ENCODE peak calls at places on chromosomes 3 and 15, in seven cellular contexts. B is OCI-LY7, Q is neural progenitor cell, C is MM.1S, R is SK-N-SH, K is hepatocyte, S is HCT116. T is an unnamed sample.

GRCh38 chr15:77901251-77901881 is 176.1 kb downstream of the TBC1D2B start:
- DNase-seq in Q (no peak), K (no peak), C (no peak), S (no peak), B (no peak), R (no peak), T (no peak)

GRCh38 chr3:41369838-41370237 is 170.5 kb downstream of the CTNNB1 start:
- DNase-seq in S (no peak), C (no peak), Q (no peak), R (peak), B (no peak), K (no peak), T (peak)

GRCh38 chr15:57285386-57285785 is 90.9 kb upstream of the CGNL1 start:
- DNase-seq in K (no peak), B (no peak), Q (no peak), R (no peak), S (no peak), C (no peak), T (no peak)

GRCh38 chr3:174162550-174162949 is 696.6 kb upstream of the NAALADL2 start:
- DNase-seq in S (no peak), C (no peak), R (no peak), K (no peak), B (no peak), Q (no peak), T (peak)

GRCh38 chr15:80777137-80777536 is 2.0 kb upstream of the CEMIP start:
- DNase-seq in Q (no peak), R (no peak), K (peak), C (no peak), S (no peak), B (no peak), T (peak)

GRCh38 chr3:2090512-2090911 is 8.2 kb upstream of the CNTN4 start:
- DNase-seq in C (peak), Q (no peak), S (no peak), B (no peak), K (peak), R (no peak), T (no peak)

GRCh38 chr3:12833226-12834161 is 7.9 kb downstream of the RPL32 start:
- DNase-seq in B (no peak), C (no peak), K (no peak), Q (no peak), R (no peak), S (no peak), T (no peak)

GRCh38 chr3:178385280-178385952 is 150.8 kb upstream of the KCNMB2 start:
- DNase-seq in R (peak), Q (peak), C (peak), K (peak), S (peak), B (peak), T (peak)

GRCh38 chr3:15952543-15953175 is 154.9 kb upstream of the ANKRD28 start:
- DNase-seq in R (no peak), S (no peak), K (no peak), C (no peak), Q (no peak), B (no peak), T (peak)

GRCh38 chr3:55936549-55937052 is 449.5 kb upstream of the WNT5A start:
- DNase-seq in R (no peak), K (no peak), Q (no peak), S (no peak), C (no peak), B (no peak), T (no peak)

GRCh38 chr3:10901293-10902010 is 85.4 kb downstream of the SLC6A11 start:
- DNase-seq in C (no peak), Q (no peak), R (no peak), B (no peak), S (no peak), K (no peak), T (no peak)

GRCh38 chr3:167728176-167728575 is 6.5 kb downstream of the PDCD10 start:
- DNase-seq in B (no peak), R (no peak), S (no peak), Q (no peak), K (peak), C (no peak), T (peak)

GRCh38 chr15:94840794-94841587 is 609.6 kb downstream of the MCTP2 start:
- DNase-seq in B (no peak), S (no peak), R (no peak), Q (no peak), K (peak), C (no peak), T (peak)

GRCh38 chr3:152307829-152308474 is 39.2 kb downstream of the MBNL1 start:
- DNase-seq in C (no peak), K (peak), Q (peak), S (no peak), R (no peak), B (no peak), T (no peak)

GRCh38 chr15:93703092-93703785 is 528.1 kb upstream of the MCTP2 start:
- DNase-seq in K (no peak), S (no peak), Q (no peak), B (no peak), R (peak), C (no peak), T (no peak)

GRCh38 chr3:190012314-190012782 is 108.3 kb downstream of the P3H2 start:
- DNase-seq in R (no peak), S (peak), Q (peak), C (no peak), K (peak), B (no peak), T (peak)
- TF ChIP-seq EZH2phosphoT487 in R (no peak), S (no peak), Q (no peak), C (no peak), K (no peak), B (no peak), T (no peak)

GRCh38 chr3:70840106-70840870 is 527.9 kb upstream of the MDFIC2 start:
- DNase-seq in S (no peak), C (peak), K (no peak), B (no peak), R (no peak), Q (peak), T (no peak)
- TF ChIP-seq EZH2phosphoT487 in S (no peak), C (no peak), K (no peak), B (no peak), R (no peak), Q (no peak), T (no peak)

GRCh38 chr3:188721312-188721711 is 450.5 kb upstream of the TPRG1 start:
- DNase-seq in K (no peak), B (no peak), R (no peak), Q (no peak), C (no peak), S (no peak), T (no peak)
- TF ChIP-seq EZH2phosphoT487 in K (no peak), B (no peak), R (no peak), Q (no peak), C (no peak), S (no peak), T (no peak)

GRCh38 chr15:60757831-60758570 is 279.1 kb upstream of the ICE2 start:
- DNase-seq in K (peak), C (no peak), S (no peak), B (no peak), R (no peak), Q (no peak), T (no peak)

GRCh38 chr15:60752973-60753720 is 274.2 kb upstream of the ICE2 start:
- DNase-seq in R (no peak), C (no peak), Q (no peak), S (no peak), B (no peak), K (no peak), T (no peak)

GRCh38 chr15:60760646-60761504 is 281.9 kb upstream of the ICE2 start:
- DNase-seq in B (no peak), C (no peak), K (no peak), S (no peak), R (no peak), Q (no peak), T (peak)

GRCh38 chr15:60758961-60759729 is 280.2 kb upstream of the ICE2 start:
- DNase-seq in B (no peak), C (no peak), S (no peak), R (no peak), Q (no peak), K (no peak), T (peak)

DNA sequence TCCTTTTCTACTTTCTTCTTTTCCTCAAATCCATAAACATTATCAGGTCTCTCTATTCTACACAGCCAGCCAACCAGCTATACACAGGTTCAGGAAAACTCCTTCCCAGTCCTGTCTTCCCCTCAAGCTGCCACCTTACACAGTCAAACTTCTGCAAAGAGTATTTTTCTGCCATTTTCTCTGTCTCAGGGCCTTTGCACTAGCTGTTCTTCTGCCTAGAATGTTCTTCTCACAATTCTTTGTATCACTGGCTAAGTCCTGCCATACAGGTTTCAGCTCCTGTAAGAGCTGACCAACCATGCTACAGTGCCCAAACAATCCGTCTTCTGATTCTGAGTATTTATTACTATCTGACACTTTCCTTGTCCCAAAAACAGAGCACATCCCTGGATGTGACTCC is 278.3 kb upstream of the ICE2 start:
- DNase-seq in Q (no peak), K (no peak), R (no peak), B (no peak), C (no peak), S (no peak), T (no peak)
- TF ChIP-seq EZH2phosphoT487 in Q (no peak), K (no peak), R (no peak), B (no peak), C (no peak), S (no peak), T (no peak)

GRCh38 chr15:69958494-69959134 is 139.1 kb downstream of the TLE3 start:
- DNase-seq in C (no peak), B (peak), R (no peak), Q (no peak), S (peak), K (no peak), T (peak)
- TF ChIP-seq EZH2phosphoT487 in C (no peak), B (no peak), R (no peak), Q (no peak), S (no peak), K (no peak), T (no peak)

DNA sequence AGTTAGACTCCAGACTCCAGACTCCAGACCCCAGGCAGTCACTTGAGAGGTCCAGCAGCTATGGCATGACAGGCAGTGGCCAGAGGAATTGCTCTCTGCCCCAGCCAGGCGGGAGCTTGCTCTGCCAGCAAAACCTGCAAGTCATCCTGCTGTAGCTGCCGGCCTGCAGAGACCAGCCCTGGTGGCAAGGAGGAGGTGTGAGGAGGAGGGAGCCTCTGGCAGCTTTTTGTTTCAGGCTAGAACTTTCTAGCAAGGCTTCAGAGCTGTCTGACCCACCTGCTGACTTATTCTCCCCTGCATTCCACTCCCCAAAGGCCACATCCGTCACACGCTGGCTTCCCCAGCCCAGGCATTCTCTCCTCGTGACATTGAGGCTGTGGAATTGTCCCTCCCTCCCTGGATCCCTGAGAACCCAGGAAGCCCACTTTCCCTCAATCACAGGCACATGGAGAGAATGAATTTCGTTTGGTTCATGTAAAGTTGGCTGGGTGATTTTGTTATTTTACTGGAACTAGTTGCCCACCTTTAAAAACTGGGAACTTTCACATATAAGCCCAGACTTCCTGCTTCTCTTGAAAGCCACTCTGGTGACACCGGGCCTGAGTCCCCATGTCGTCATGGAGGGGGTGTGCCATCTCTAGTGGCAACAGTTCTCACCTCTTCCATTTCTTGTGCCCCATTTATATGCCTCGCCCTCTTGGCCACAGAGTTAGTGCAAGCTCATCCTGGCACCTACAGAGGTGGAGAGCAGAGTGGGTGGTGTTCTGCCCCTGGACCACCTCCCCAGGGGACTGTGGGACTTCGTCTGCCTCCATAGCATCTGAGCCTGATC is 82.8 kb downstream of the ABHD5 start:
- DNase-seq in B (no peak), S (no peak), K (no peak), C (no peak), Q (peak), R (peak), T (peak)
- TF ChIP-seq EZH2phosphoT487 in B (no peak), S (no peak), K (no peak), C (no peak), Q (no peak), R (no peak), T (no peak)

GRCh38 chr3:119211193-119211592 is 29.5 kb downstream of the B4GALT4 start:
- DNase-seq in R (no peak), Q (no peak), C (no peak), B (no peak), K (peak), S (no peak), T (no peak)

GRCh38 chr3:119207512-119207875 is 33.2 kb downstream of the B4GALT4 start:
- DNase-seq in C (no peak), K (no peak), Q (no peak), S (no peak), R (no peak), B (no peak), T (no peak)

GRCh38 chr3:119205209-119205608 is 31.8 kb downstream of the UPK1B start:
- DNase-seq in C (no peak), S (no peak), R (no peak), Q (no peak), B (no peak), K (no peak), T (no peak)

GRCh38 chr3:119205685-119206084 is 32.3 kb downstream of the UPK1B start:
- DNase-seq in C (no peak), S (no peak), K (no peak), R (no peak), B (no peak), Q (no peak), T (no peak)

GRCh38 chr3:119206611-119207511 is 33.5 kb downstream of the UPK1B start:
- DNase-seq in R (no peak), S (no peak), B (no peak), C (peak), Q (peak), K (no peak), T (peak)
- TF ChIP-seq EZH2phosphoT487 in R (no peak), S (no peak), B (no peak), C (no peak), Q (no peak), K (no peak), T (no peak)

T was measured in GM23248.